ENCODE peak calls at places on chromosomes 16 and 17, in nine cellular contexts. One of them, this sample, is unnamed. For H3K9me3, the result is how much of the 10 kb centered on the place peaks cover.

GRCh38 chr17:50565559-50566350 is 5.2 kb downstream of the CACNA1G start:
- DNase-seq in thoracic aorta: no peak
- DNase-seq in right atrium auricular region: no peak
- DNase-seq in PC-9: no peak
- DNase-seq in H9: no peak
- DNase-seq in psoas muscle: no peak
- DNase-seq in heart left ventricle: no peak
- DNase-seq in WERI-Rb-1: no peak
- DNase-seq in K562: no peak
- DNase-seq in this sample: no peak

GRCh38 chr17:8741771-8742170 is 2.9 kb downstream of the CCDC42 start:
- DNase-seq in WERI-Rb-1: no peak
- DNase-seq in right atrium auricular region: no peak
- DNase-seq in heart left ventricle: no peak
- DNase-seq in psoas muscle: no peak
- DNase-seq in PC-9: no peak
- DNase-seq in thoracic aorta: no peak
- DNase-seq in H9: peak
- DNase-seq in K562: no peak
- DNase-seq in this sample: no peak

GRCh38 chr16:17331991-17332390 is 138.8 kb downstream of the XYLT1 start:
- DNase-seq in K562: no peak
- DNase-seq in PC-9: no peak
- DNase-seq in H9: no peak
- DNase-seq in thoracic aorta: no peak
- DNase-seq in psoas muscle: no peak
- DNase-seq in heart left ventricle: no peak
- DNase-seq in right atrium auricular region: no peak
- DNase-seq in WERI-Rb-1: peak
- DNase-seq in this sample: no peak

GRCh38 chr16:71383054-71383773 is 24.7 kb downstream of the CALB2 start:
- DNase-seq in heart left ventricle: no peak
- DNase-seq in right atrium auricular region: no peak
- DNase-seq in H9: peak
- DNase-seq in K562: no peak
- DNase-seq in psoas muscle: no peak
- DNase-seq in thoracic aorta: no peak
- DNase-seq in WERI-Rb-1: peak
- DNase-seq in PC-9: peak
- DNase-seq in this sample: no peak

GRCh38 chr16:27819356-27819755 is 244.2 kb downstream of the GSG1L start:
- DNase-seq in heart left ventricle: no peak
- DNase-seq in right atrium auricular region: no peak
- DNase-seq in H9: no peak
- DNase-seq in PC-9: no peak
- DNase-seq in K562: no peak
- DNase-seq in WERI-Rb-1: no peak
- DNase-seq in psoas muscle: no peak
- DNase-seq in thoracic aorta: no peak
- DNase-seq in this sample: no peak

GRCh38 chr16:85465328-85466307 is 147.5 kb upstream of the GSE1 start:
- DNase-seq in right atrium auricular region: peak
- DNase-seq in PC-9: peak
- DNase-seq in heart left ventricle: peak
- DNase-seq in H9: no peak
- DNase-seq in K562: no peak
- DNase-seq in thoracic aorta: no peak
- DNase-seq in WERI-Rb-1: no peak
- DNase-seq in psoas muscle: peak
- DNase-seq in this sample: peak

GRCh38 chr16:81641403-81642106 is 137.5 kb upstream of the PLCG2 start:
- DNase-seq in H9: peak
- DNase-seq in thoracic aorta: no peak
- DNase-seq in heart left ventricle: no peak
- DNase-seq in psoas muscle: no peak
- DNase-seq in K562: no peak
- DNase-seq in right atrium auricular region: no peak
- DNase-seq in PC-9: no peak
- DNase-seq in WERI-Rb-1: no peak
- DNase-seq in this sample: no peak

GRCh38 chr17:29929544-29930398 is at the start of gene SSH2:
- DNase-seq in right atrium auricular region: peak
- DNase-seq in WERI-Rb-1: peak
- DNase-seq in PC-9: peak
- DNase-seq in K562: peak
- DNase-seq in thoracic aorta: peak
- DNase-seq in psoas muscle: peak
- DNase-seq in heart left ventricle: peak
- DNase-seq in H9: peak
- DNase-seq in this sample: peak

GRCh38 chr17:75411328-75412067 is 6.0 kb upstream of the GRB2 start:
- DNase-seq in thoracic aorta: no peak
- DNase-seq in psoas muscle: no peak
- DNase-seq in heart left ventricle: no peak
- DNase-seq in right atrium auricular region: no peak
- DNase-seq in PC-9: no peak
- DNase-seq in WERI-Rb-1: no peak
- DNase-seq in K562: no peak
- DNase-seq in H9: no peak
- DNase-seq in this sample: no peak

GRCh38 chr17:81025756-81026155 is 9.2 kb upstream of the BAIAP2 start:
- DNase-seq in PC-9: no peak
- DNase-seq in H9: no peak
- DNase-seq in thoracic aorta: no peak
- DNase-seq in K562: no peak
- DNase-seq in WERI-Rb-1: no peak
- DNase-seq in right atrium auricular region: no peak
- DNase-seq in heart left ventricle: peak
- DNase-seq in psoas muscle: peak
- DNase-seq in this sample: no peak

GRCh38 chr16:25575363-25575762 is 116.4 kb upstream of the HS3ST4 start:
- DNase-seq in thoracic aorta: no peak
- DNase-seq in WERI-Rb-1: peak
- DNase-seq in PC-9: no peak
- DNase-seq in psoas muscle: no peak
- DNase-seq in H9: peak
- DNase-seq in right atrium auricular region: no peak
- DNase-seq in K562: no peak
- DNase-seq in heart left ventricle: no peak
- DNase-seq in this sample: no peak

GRCh38 chr17:73304971-73305786 is 6.6 kb downstream of the CDC42EP4 start:
- DNase-seq in psoas muscle: peak
- DNase-seq in PC-9: peak
- DNase-seq in H9: peak
- DNase-seq in WERI-Rb-1: peak
- DNase-seq in right atrium auricular region: peak
- DNase-seq in thoracic aorta: peak
- DNase-seq in K562: peak
- DNase-seq in heart left ventricle: peak
- DNase-seq in this sample: peak

GRCh38 chr16:35909351-35909954 is 2450.0 kb downstream of the TP53TG3F start:
- DNase-seq in heart left ventricle: no peak
- DNase-seq in PC-9: no peak
- DNase-seq in WERI-Rb-1: no peak
- DNase-seq in right atrium auricular region: no peak
- DNase-seq in K562: no peak
- DNase-seq in psoas muscle: no peak
- DNase-seq in thoracic aorta: no peak
- DNase-seq in H9: no peak
- DNase-seq in this sample: no peak
- H3K9me3 ChIP-seq in heart left ventricle: under half
- H3K9me3 ChIP-seq in PC-9: under half
- H3K9me3 ChIP-seq in WERI-Rb-1: under half
- H3K9me3 ChIP-seq in right atrium auricular region: under half
- H3K9me3 ChIP-seq in K562: under half
- H3K9me3 ChIP-seq in psoas muscle: under half
- H3K9me3 ChIP-seq in thoracic aorta: under half
- H3K9me3 ChIP-seq in H9: half or more
- H3K9me3 ChIP-seq in this sample: under half

DNA sequence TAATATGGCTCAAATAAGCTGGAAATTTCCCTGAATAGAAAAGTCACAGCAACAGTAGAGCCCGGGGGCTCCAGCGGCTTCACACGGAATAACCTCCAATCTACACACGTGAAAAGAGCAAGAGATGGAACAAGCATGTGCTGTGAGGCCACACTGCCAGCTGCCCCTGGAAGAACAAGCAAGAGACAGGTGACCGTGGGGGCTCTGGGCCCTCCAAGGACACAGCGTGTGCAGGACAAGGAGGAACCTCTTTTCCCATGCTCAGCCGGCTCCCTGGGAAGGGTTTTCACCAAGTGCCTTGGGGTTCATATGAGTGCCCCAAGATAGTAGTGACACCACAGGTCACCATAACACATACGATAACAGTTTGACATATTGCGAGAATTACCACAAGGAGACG is 110.2 kb upstream of the ZNF750 start:
- DNase-seq in H9: no peak
- DNase-seq in K562: no peak
- DNase-seq in right atrium auricular region: no peak
- DNase-seq in psoas muscle: peak
- DNase-seq in heart left ventricle: no peak
- DNase-seq in PC-9: no peak
- DNase-seq in WERI-Rb-1: no peak
- DNase-seq in thoracic aorta: no peak
- DNase-seq in this sample: no peak
- H3K9me3 ChIP-seq in H9: half or more
- H3K9me3 ChIP-seq in K562: under half
- H3K9me3 ChIP-seq in right atrium auricular region: under half
- H3K9me3 ChIP-seq in psoas muscle: under half
- H3K9me3 ChIP-seq in heart left ventricle: under half
- H3K9me3 ChIP-seq in PC-9: under half
- H3K9me3 ChIP-seq in WERI-Rb-1: half or more
- H3K9me3 ChIP-seq in thoracic aorta: under half
- H3K9me3 ChIP-seq in this sample: under half

GRCh38 chr16:31764103-31764502 is 109.5 kb upstream of the ZNF267 start:
- DNase-seq in psoas muscle: no peak
- DNase-seq in heart left ventricle: no peak
- DNase-seq in WERI-Rb-1: no peak
- DNase-seq in PC-9: no peak
- DNase-seq in right atrium auricular region: no peak
- DNase-seq in K562: no peak
- DNase-seq in H9: no peak
- DNase-seq in thoracic aorta: no peak
- DNase-seq in this sample: no peak
- H3K9me3 ChIP-seq in psoas muscle: half or more
- H3K9me3 ChIP-seq in heart left ventricle: under half
- H3K9me3 ChIP-seq in WERI-Rb-1: under half
- H3K9me3 ChIP-seq in PC-9: under half
- H3K9me3 ChIP-seq in right atrium auricular region: half or more
- H3K9me3 ChIP-seq in K562: under half
- H3K9me3 ChIP-seq in H9: half or more
- H3K9me3 ChIP-seq in thoracic aorta: half or more
- H3K9me3 ChIP-seq in this sample: under half

GRCh38 chr16:35733278-35733965 is 2274.0 kb downstream of the TP53TG3F start:
- DNase-seq in psoas muscle: no peak
- DNase-seq in heart left ventricle: no peak
- DNase-seq in thoracic aorta: no peak
- DNase-seq in H9: no peak
- DNase-seq in WERI-Rb-1: no peak
- DNase-seq in PC-9: no peak
- DNase-seq in right atrium auricular region: peak
- DNase-seq in K562: no peak
- DNase-seq in this sample: no peak

GRCh38 chr16:35733971-35734702 is 2274.7 kb downstream of the TP53TG3F start:
- DNase-seq in K562: no peak
- DNase-seq in thoracic aorta: no peak
- DNase-seq in WERI-Rb-1: no peak
- DNase-seq in right atrium auricular region: peak
- DNase-seq in H9: no peak
- DNase-seq in psoas muscle: no peak
- DNase-seq in heart left ventricle: no peak
- DNase-seq in PC-9: no peak
- DNase-seq in this sample: no peak

GRCh38 chr16:35737076-35737475 is 2277.7 kb downstream of the TP53TG3F start:
- DNase-seq in psoas muscle: no peak
- DNase-seq in right atrium auricular region: no peak
- DNase-seq in K562: no peak
- DNase-seq in PC-9: no peak
- DNase-seq in H9: no peak
- DNase-seq in heart left ventricle: no peak
- DNase-seq in thoracic aorta: no peak
- DNase-seq in WERI-Rb-1: no peak
- DNase-seq in this sample: no peak

GRCh38 chr16:35735403-35736251 is 2276.2 kb downstream of the TP53TG3F start:
- DNase-seq in psoas muscle: no peak
- DNase-seq in heart left ventricle: no peak
- DNase-seq in WERI-Rb-1: no peak
- DNase-seq in thoracic aorta: no peak
- DNase-seq in right atrium auricular region: no peak
- DNase-seq in H9: no peak
- DNase-seq in K562: no peak
- DNase-seq in PC-9: no peak
- DNase-seq in this sample: no peak

GRCh38 chr16:35734728-35735402 is 2275.5 kb downstream of the TP53TG3F start:
- DNase-seq in psoas muscle: no peak
- DNase-seq in right atrium auricular region: peak
- DNase-seq in K562: no peak
- DNase-seq in WERI-Rb-1: no peak
- DNase-seq in thoracic aorta: no peak
- DNase-seq in PC-9: no peak
- DNase-seq in heart left ventricle: no peak
- DNase-seq in H9: no peak
- DNase-seq in this sample: no peak
- H3K9me3 ChIP-seq in psoas muscle: under half
- H3K9me3 ChIP-seq in right atrium auricular region: under half
- H3K9me3 ChIP-seq in K562: under half
- H3K9me3 ChIP-seq in WERI-Rb-1: under half
- H3K9me3 ChIP-seq in thoracic aorta: under half
- H3K9me3 ChIP-seq in PC-9: under half
- H3K9me3 ChIP-seq in heart left ventricle: under half
- H3K9me3 ChIP-seq in H9: half or more
- H3K9me3 ChIP-seq in this sample: half or more

GRCh38 chr17:71917715-71918114 is 203.1 kb upstream of the SOX9 start:
- DNase-seq in heart left ventricle: no peak
- DNase-seq in psoas muscle: no peak
- DNase-seq in H9: no peak
- DNase-seq in thoracic aorta: no peak
- DNase-seq in right atrium auricular region: no peak
- DNase-seq in K562: no peak
- DNase-seq in WERI-Rb-1: no peak
- DNase-seq in PC-9: no peak
- DNase-seq in this sample: no peak

GRCh38 chr17:71921726-71922320 is 199.0 kb upstream of the SOX9 start:
- DNase-seq in WERI-Rb-1: no peak
- DNase-seq in thoracic aorta: no peak
- DNase-seq in PC-9: no peak
- DNase-seq in psoas muscle: no peak
- DNase-seq in K562: no peak
- DNase-seq in H9: no peak
- DNase-seq in right atrium auricular region: no peak
- DNase-seq in heart left ventricle: no peak
- DNase-seq in this sample: no peak

GRCh38 chr17:71919181-71919580 is 201.6 kb upstream of the SOX9 start:
- DNase-seq in WERI-Rb-1: no peak
- DNase-seq in thoracic aorta: no peak
- DNase-seq in heart left ventricle: no peak
- DNase-seq in right atrium auricular region: no peak
- DNase-seq in K562: no peak
- DNase-seq in H9: no peak
- DNase-seq in PC-9: no peak
- DNase-seq in psoas muscle: no peak
- DNase-seq in this sample: no peak

GRCh38 chr17:71922439-71922838 is 198.4 kb upstream of the SOX9 start:
- DNase-seq in PC-9: no peak
- DNase-seq in heart left ventricle: no peak
- DNase-seq in right atrium auricular region: no peak
- DNase-seq in H9: no peak
- DNase-seq in K562: no peak
- DNase-seq in WERI-Rb-1: no peak
- DNase-seq in thoracic aorta: no peak
- DNase-seq in psoas muscle: no peak
- DNase-seq in this sample: no peak

GRCh38 chr17:71919896-71920295 is 200.9 kb upstream of the SOX9 start:
- DNase-seq in psoas muscle: no peak
- DNase-seq in heart left ventricle: no peak
- DNase-seq in K562: no peak
- DNase-seq in thoracic aorta: no peak
- DNase-seq in PC-9: no peak
- DNase-seq in WERI-Rb-1: no peak
- DNase-seq in H9: no peak
- DNase-seq in right atrium auricular region: no peak
- DNase-seq in this sample: no peak
- H3K9me3 ChIP-seq in psoas muscle: under half
- H3K9me3 ChIP-seq in heart left ventricle: under half
- H3K9me3 ChIP-seq in K562: under half
- H3K9me3 ChIP-seq in thoracic aorta: under half
- H3K9me3 ChIP-seq in PC-9: under half
- H3K9me3 ChIP-seq in WERI-Rb-1: under half
- H3K9me3 ChIP-seq in H9: under half
- H3K9me3 ChIP-seq in right atrium auricular region: under half
- H3K9me3 ChIP-seq in this sample: under half

This sample was measured in heart right ventricle.